ENCODE peak calls at places on chromosomes 11 and 22, in six cellular contexts. W is GM10248, Z is cardiac septum, S is astrocyte of the cerebellum, I is occipital lobe, O is NCI-H1092 treated with DMSO at 0.1 percent for 48 hours. T is an unnamed sample.

GRCh38 chr22:17562906-17563870 is at the start of gene SLC25A18:
- DNase-seq in W (no peak), Z (no peak), I (peak; percentile 67), S (no peak), O (no peak), T (no peak)

GRCh38 chr11:60974726-60975125 is 3.2 kb downstream of the CD6 start:
- DNase-seq in S (no peak), Z (no peak), I (no peak), O (no peak), W (no peak), T (no peak)

GRCh38 chr11:62923634-62924411 is 2.7 kb upstream of the CHRM1 start:
- DNase-seq in I (peak; percentile 64), W (no peak), O (no peak), S (no peak), Z (peak; percentile 76), T (peak; percentile 51)

GRCh38 chr22:37109242-37109917 is at the start of gene TMPRSS6:
- DNase-seq in S (no peak), I (no peak), W (no peak), Z (no peak), O (peak; percentile 26), T (no peak)

GRCh38 chr11:129710423-129710822 is 105.2 kb upstream of the TMEM45B start:
- DNase-seq in Z (no peak), O (no peak), S (no peak), W (no peak), I (no peak), T (no peak)

GRCh38 chr22:19663286-19663815 is 51.0 kb upstream of the SEPTIN5 start:
- DNase-seq in W (peak; percentile 2), Z (peak; percentile 85), O (peak; percentile 87), S (peak; percentile 66), I (no peak), T (peak; percentile 43)

GRCh38 chr22:26585104-26585790 is 4.7 kb downstream of the TPST2 start:
- DNase-seq in S (peak; percentile 19), O (no peak), W (no peak), I (no peak), Z (peak; percentile 80), T (no peak)

GRCh38 chr11:31640611-31641010 is 131.0 kb downstream of the ELP4 start:
- DNase-seq in O (no peak), W (no peak), S (no peak), Z (no peak), I (no peak), T (no peak)

GRCh38 chr11:60855726-60856633 is at the start of gene PTGDR2:
- DNase-seq in I (no peak), S (no peak), O (no peak), Z (no peak), W (no peak), T (no peak)

GRCh38 chr11:67055812-67056211 is 835 bp upstream of the RHOD start:
- DNase-seq in O (no peak), W (no peak), Z (no peak), S (no peak), I (no peak), T (peak; percentile 37)

T was measured in breast epithelium.